ENCODE peak calls at places on chromosomes 5 and 9, in five cellular contexts. One of them, this sample, is unnamed.

GRCh38 chr9:112005939-112006338 is 109.3 kb downstream of the UGCG start:
- DNase-seq in stimulated activated CD4-positive, alpha-beta T cell treated with anti-CD3 and anti-CD28 coated beads, Interleukin-15, amount 100 ng/mL, for 24 hours: no peak
- DNase-seq in GM19239: no peak
- DNase-seq in body of pancreas: no peak
- DNase-seq in mucosa of gallbladder: no peak
- DNase-seq in this sample: no peak

GRCh38 chr5:94853122-94853521 is 234.7 kb downstream of the SLF1 start:
- DNase-seq in stimulated activated CD4-positive, alpha-beta T cell treated with anti-CD3 and anti-CD28 coated beads, Interleukin-15, amount 100 ng/mL, for 24 hours: no peak
- DNase-seq in body of pancreas: no peak
- DNase-seq in GM19239: no peak
- DNase-seq in mucosa of gallbladder: no peak
- DNase-seq in this sample: no peak

GRCh38 chr9:136225366-136225747 is 20.3 kb downstream of the QSOX2 start:
- DNase-seq in GM19239: peak; percentile 77
- DNase-seq in stimulated activated CD4-positive, alpha-beta T cell treated with anti-CD3 and anti-CD28 coated beads, Interleukin-15, amount 100 ng/mL, for 24 hours: no peak
- DNase-seq in mucosa of gallbladder: no peak
- DNase-seq in body of pancreas: no peak
- DNase-seq in this sample: no peak

GRCh38 chr9:110555971-110556370 is 23.6 kb downstream of the SVEP1 start:
- DNase-seq in body of pancreas: peak; percentile 53
- DNase-seq in GM19239: no peak
- DNase-seq in mucosa of gallbladder: peak; percentile 46
- DNase-seq in stimulated activated CD4-positive, alpha-beta T cell treated with anti-CD3 and anti-CD28 coated beads, Interleukin-15, amount 100 ng/mL, for 24 hours: no peak
- DNase-seq in this sample: peak; percentile 90

GRCh38 chr5:140025736-140026135 is 17.4 kb downstream of the NRG2 start:
- DNase-seq in stimulated activated CD4-positive, alpha-beta T cell treated with anti-CD3 and anti-CD28 coated beads, Interleukin-15, amount 100 ng/mL, for 24 hours: no peak
- DNase-seq in GM19239: no peak
- DNase-seq in body of pancreas: no peak
- DNase-seq in mucosa of gallbladder: no peak
- DNase-seq in this sample: no peak

GRCh38 chr5:95644351-95645042 is 2.1 kb upstream of the RFESD start:
- DNase-seq in GM19239: no peak
- DNase-seq in mucosa of gallbladder: peak; percentile 49
- DNase-seq in stimulated activated CD4-positive, alpha-beta T cell treated with anti-CD3 and anti-CD28 coated beads, Interleukin-15, amount 100 ng/mL, for 24 hours: peak; percentile 63
- DNase-seq in body of pancreas: peak; percentile 70
- DNase-seq in this sample: no peak

GRCh38 chr9:88781500-88782391 is 209.5 kb upstream of the S1PR3 start:
- DNase-seq in mucosa of gallbladder: no peak
- DNase-seq in GM19239: no peak
- DNase-seq in body of pancreas: peak; percentile 48
- DNase-seq in stimulated activated CD4-positive, alpha-beta T cell treated with anti-CD3 and anti-CD28 coated beads, Interleukin-15, amount 100 ng/mL, for 24 hours: no peak
- DNase-seq in this sample: no peak

GRCh38 chr5:74452851-74453250 is 187.7 kb downstream of the ENC1 start:
- DNase-seq in stimulated activated CD4-positive, alpha-beta T cell treated with anti-CD3 and anti-CD28 coated beads, Interleukin-15, amount 100 ng/mL, for 24 hours: no peak
- DNase-seq in mucosa of gallbladder: no peak
- DNase-seq in GM19239: no peak
- DNase-seq in body of pancreas: no peak
- DNase-seq in this sample: no peak

GRCh38 chr9:8338249-8338721 is 538.7 kb upstream of the DMAC1 start:
- DNase-seq in stimulated activated CD4-positive, alpha-beta T cell treated with anti-CD3 and anti-CD28 coated beads, Interleukin-15, amount 100 ng/mL, for 24 hours: no peak
- DNase-seq in mucosa of gallbladder: peak; percentile 65
- DNase-seq in GM19239: no peak
- DNase-seq in body of pancreas: peak; percentile 27
- DNase-seq in this sample: no peak

GRCh38 chr9:36142510-36143161 is 6.1 kb downstream of the GLIPR2 start:
- DNase-seq in body of pancreas: no peak
- DNase-seq in mucosa of gallbladder: no peak
- DNase-seq in GM19239: no peak
- DNase-seq in stimulated activated CD4-positive, alpha-beta T cell treated with anti-CD3 and anti-CD28 coated beads, Interleukin-15, amount 100 ng/mL, for 24 hours: no peak
- DNase-seq in this sample: no peak

GRCh38 chr9:35696520-35697215 is 6.9 kb upstream of the TPM2 start:
- DNase-seq in GM19239: peak; percentile 79
- DNase-seq in body of pancreas: peak; percentile 80
- DNase-seq in stimulated activated CD4-positive, alpha-beta T cell treated with anti-CD3 and anti-CD28 coated beads, Interleukin-15, amount 100 ng/mL, for 24 hours: peak; percentile 62
- DNase-seq in mucosa of gallbladder: peak; percentile 60
- DNase-seq in this sample: no peak

GRCh38 chr5:131393498-131393968 is 129.7 kb downstream of the CDC42SE2 start:
- DNase-seq in stimulated activated CD4-positive, alpha-beta T cell treated with anti-CD3 and anti-CD28 coated beads, Interleukin-15, amount 100 ng/mL, for 24 hours: no peak
- DNase-seq in body of pancreas: no peak
- DNase-seq in GM19239: no peak
- DNase-seq in mucosa of gallbladder: no peak
- DNase-seq in this sample: no peak

GRCh38 chr5:73218552-73219171 is 45.7 kb downstream of the TMEM174 start:
- DNase-seq in mucosa of gallbladder: no peak
- DNase-seq in GM19239: no peak
- DNase-seq in body of pancreas: no peak
- DNase-seq in stimulated activated CD4-positive, alpha-beta T cell treated with anti-CD3 and anti-CD28 coated beads, Interleukin-15, amount 100 ng/mL, for 24 hours: no peak
- DNase-seq in this sample: no peak

GRCh38 chr5:59036274-59036961 is 453.5 kb downstream of the RAB3C start:
- DNase-seq in mucosa of gallbladder: peak; percentile 17
- DNase-seq in GM19239: no peak
- DNase-seq in stimulated activated CD4-positive, alpha-beta T cell treated with anti-CD3 and anti-CD28 coated beads, Interleukin-15, amount 100 ng/mL, for 24 hours: peak; percentile 50
- DNase-seq in body of pancreas: no peak
- DNase-seq in this sample: peak; percentile 90

GRCh38 chr9:100425758-100426157 is 1.2 kb upstream of the MSANTD3 start:
- DNase-seq in stimulated activated CD4-positive, alpha-beta T cell treated with anti-CD3 and anti-CD28 coated beads, Interleukin-15, amount 100 ng/mL, for 24 hours: no peak
- DNase-seq in mucosa of gallbladder: no peak
- DNase-seq in GM19239: no peak
- DNase-seq in body of pancreas: no peak
- DNase-seq in this sample: no peak

GRCh38 chr9:113296796-113297558 is 6.2 kb downstream of the RNF183 start:
- DNase-seq in stimulated activated CD4-positive, alpha-beta T cell treated with anti-CD3 and anti-CD28 coated beads, Interleukin-15, amount 100 ng/mL, for 24 hours: no peak
- DNase-seq in body of pancreas: no peak
- DNase-seq in GM19239: no peak
- DNase-seq in mucosa of gallbladder: no peak
- DNase-seq in this sample: no peak

GRCh38 chr9:1100945-1101344 is 50.8 kb downstream of the DMRT2 start:
- DNase-seq in body of pancreas: peak; percentile 63
- DNase-seq in stimulated activated CD4-positive, alpha-beta T cell treated with anti-CD3 and anti-CD28 coated beads, Interleukin-15, amount 100 ng/mL, for 24 hours: peak; percentile 5
- DNase-seq in GM19239: no peak
- DNase-seq in mucosa of gallbladder: peak; percentile 38
- DNase-seq in this sample: no peak

This sample was measured in AG09319.